ENCODE peak calls at places on chromosomes 6 and 20, in four cellular contexts. One of them, this sample, is unnamed.

GRCh38 chr6:36852481-36853147 is 13.4 kb upstream of the CPNE5 start:
- DNase-seq in BE2C: peak
- DNase-seq in foreskin keratinocyte: peak
- DNase-seq in lower lobe of right lung: no peak
- DNase-seq in this sample: no peak

GRCh38 chr6:33962673-33963072 is 158.9 kb upstream of the MLN start:
- DNase-seq in BE2C: no peak
- DNase-seq in foreskin keratinocyte: no peak
- DNase-seq in lower lobe of right lung: no peak
- DNase-seq in this sample: peak

GRCh38 chr20:38812915-38813573 is 7.5 kb downstream of the PPP1R16B start:
- DNase-seq in lower lobe of right lung: no peak
- DNase-seq in BE2C: no peak
- DNase-seq in foreskin keratinocyte: no peak
- DNase-seq in this sample: no peak

GRCh38 chr6:55474386-55474785 is 104.6 kb downstream of the HMGCLL1 start:
- DNase-seq in lower lobe of right lung: no peak
- DNase-seq in foreskin keratinocyte: peak
- DNase-seq in BE2C: no peak
- DNase-seq in this sample: no peak

GRCh38 chr6:52976149-52976548 is 18.9 kb downstream of the GSTA4 start:
- DNase-seq in foreskin keratinocyte: no peak
- DNase-seq in lower lobe of right lung: no peak
- DNase-seq in BE2C: no peak
- DNase-seq in this sample: no peak

GRCh38 chr6:44653761-44654218 is 266.3 kb downstream of the CDC5L start:
- DNase-seq in BE2C: no peak
- DNase-seq in lower lobe of right lung: no peak
- DNase-seq in foreskin keratinocyte: no peak
- DNase-seq in this sample: no peak

GRCh38 chr20:50931048-50931305 is 260 bp downstream of the ADNP start:
- DNase-seq in foreskin keratinocyte: no peak
- DNase-seq in lower lobe of right lung: no peak
- DNase-seq in BE2C: no peak
- DNase-seq in this sample: no peak

GRCh38 chr6:152112503-152113261 is 305.2 kb downstream of the ESR1 start:
- DNase-seq in lower lobe of right lung: peak
- DNase-seq in BE2C: peak
- DNase-seq in foreskin keratinocyte: no peak
- DNase-seq in this sample: peak

GRCh38 chr6:38517005-38517404 is 122.7 kb downstream of the BTBD9 start:
- DNase-seq in foreskin keratinocyte: no peak
- DNase-seq in BE2C: no peak
- DNase-seq in lower lobe of right lung: no peak
- DNase-seq in this sample: no peak

GRCh38 chr6:159761135-159761872 is 541 bp upstream of the ACAT2 start:
- DNase-seq in lower lobe of right lung: peak
- DNase-seq in BE2C: peak
- DNase-seq in foreskin keratinocyte: no peak
- DNase-seq in this sample: peak